ENCODE peak calls at places on chromosomes 4 and X, in five cellular contexts. B, G, F, C and P are unnamed samples.

GRCh38 chr4:86670739-86671138 is 76.6 kb downstream of the PTPN13 start:
- DNase-seq in B (no peak), G (no peak), F (no peak), C (peak; percentile 33), P (peak; percentile 62)

GRCh38 chr4:33171873-33172550 is 2451.8 kb downstream of the PCDH7 start:
- DNase-seq in B (no peak), G (no peak), F (no peak), C (no peak), P (no peak)

GRCh38 chrX:118164138-118164537 is 47.5 kb upstream of the KLHL13 start:
- DNase-seq in B (no peak), G (no peak), F (no peak), C (no peak), P (peak; percentile 9)

GRCh38 chrX:37060999-37061398 is 52.8 kb downstream of the FAM47C start:
- DNase-seq in B (peak; percentile 36), G (no peak), F (peak; percentile 2), C (peak; percentile 11), P (no peak)

GRCh38 chr4:1192091-1192492 is 19.7 kb upstream of the SPON2 start:
- DNase-seq in B (no peak), G (peak; percentile 92), F (peak; percentile 82), C (peak; percentile 82), P (peak; percentile 90)

GRCh38 chr4:6444587-6444986 is 27.8 kb downstream of the PPP2R2C start:
- DNase-seq in B (no peak), G (no peak), F (no peak), C (no peak), P (no peak)

GRCh38 chr4:126247409-126247808 is 932.7 kb downstream of the FAT4 start:
- DNase-seq in B (no peak), G (no peak), F (no peak), C (no peak), P (no peak)

GRCh38 chrX:20140410-20140809 is 1.2 kb downstream of the EIF1AX start:
- DNase-seq in B (peak; percentile 17), G (no peak), F (no peak), C (no peak), P (no peak)

GRCh38 chr4:168815373-168816345 is 194.4 kb downstream of the CBR4 start:
- DNase-seq in B (no peak), G (no peak), F (peak; percentile 33), C (no peak), P (no peak)

GRCh38 chr4:54661156-54661555 is 3.4 kb downstream of the KIT start:
- DNase-seq in B (no peak), G (no peak), F (no peak), C (peak; percentile 57), P (peak; percentile 24)

GRCh38 chr4:144647095-144647959 is 1.4 kb downstream of the HHIP start:
- DNase-seq in B (no peak), G (no peak), F (no peak), C (no peak), P (no peak)

GRCh38 chr4:101037249-101037648 is 310.1 kb downstream of the PPP3CA start:
- DNase-seq in B (no peak), G (no peak), F (no peak), C (no peak), P (no peak)

GRCh38 chrX:13894888-13895564 is 78.1 kb upstream of the GPM6B start:
- DNase-seq in B (no peak), G (no peak), F (no peak), C (no peak), P (peak; percentile 54)

GRCh38 chrX:131649741-131650140 is 105.9 kb downstream of the OR13H1 start:
- DNase-seq in B (no peak), G (no peak), F (no peak), C (no peak), P (no peak)

GRCh38 chr4:25258980-25259578 is 25.2 kb downstream of the PI4K2B start:
- DNase-seq in B (no peak), G (no peak), F (peak; percentile 3), C (no peak), P (peak; percentile 17)

GRCh38 chrX:78979789-78980464 is 34.7 kb downstream of the P2RY10 start:
- DNase-seq in B (peak; percentile 77), G (no peak), F (no peak), C (no peak), P (no peak)

GRCh38 chrX:3541336-3541735 is 172.1 kb downstream of the PRKX start:
- DNase-seq in B (no peak), G (no peak), F (no peak), C (no peak), P (no peak)

GRCh38 chr4:2362286-2363055 is 56.0 kb downstream of the ZFYVE28 start:
- DNase-seq in B (no peak), G (no peak), F (no peak), C (no peak), P (no peak)

GRCh38 chr4:143337600-143338287 is 1.1 kb downstream of the GAB1 start:
- DNase-seq in B (peak; percentile 9), G (no peak), F (no peak), C (no peak), P (no peak)

GRCh38 chrX:100512471-100512870 is 72.3 kb upstream of the TNMD start:
- DNase-seq in B (peak; percentile 1), G (no peak), F (no peak), C (no peak), P (no peak)

GRCh38 chr4:159410076-159410777 is 307.3 kb downstream of the RAPGEF2 start:
- DNase-seq in B (peak; percentile 25), G (no peak), F (no peak), C (no peak), P (no peak)

GRCh38 chr4:77007358-77008230 is 58.0 kb downstream of the SEPTIN11 start:
- DNase-seq in B (peak; percentile 33), G (no peak), F (no peak), C (no peak), P (peak; percentile 64)

GRCh38 chr4:157222764-157223145 is 2.2 kb downstream of the GRIA2 start:
- DNase-seq in B (no peak), G (no peak), F (no peak), C (no peak), P (no peak)
- H3K4me3 ChIP-seq in B (no peak overlapping the region), G (peak overlapping the region; percentile 46), F (no peak overlapping the region), C (peak overlapping the region; percentile 48), P (peak overlapping the region; percentile 61)

GRCh38 chr4:173334891-173335754 is 965 bp upstream of the HMGB2 start:
- DNase-seq in B (peak; percentile 88), G (no peak), F (no peak), C (no peak), P (no peak)
- H3K4me3 ChIP-seq in B (peak overlapping the region; percentile 99), G (peak overlapping the region; percentile 98), F (peak overlapping the region; percentile 86), C (peak overlapping the region; percentile 79), P (peak overlapping the region; percentile 99)

GRCh38 chrX:139077303-139078131 is 366.0 kb upstream of the FGF13 start:
- DNase-seq in B (no peak), G (no peak), F (no peak), C (peak; percentile 20), P (peak; percentile 29)
- H3K4me3 ChIP-seq in B (no peak overlapping the region), G (no peak overlapping the region), F (no peak overlapping the region), C (no peak overlapping the region), P (no peak overlapping the region)

GRCh38 chr4:113849771-113850170 is 88.2 kb upstream of the CAMK2D start:
- DNase-seq in B (no peak), G (no peak), F (no peak), C (no peak), P (peak; percentile 41)
- H3K4me3 ChIP-seq in B (no peak overlapping the region), G (no peak overlapping the region), F (no peak overlapping the region), C (no peak overlapping the region), P (no peak overlapping the region)